ENCODE peak calls at places on chromosome 14, in nine cellular contexts. I is RWPE2; E is cardiac muscle cell; J is left lung; Y is neuronal stem cell; X is IMR-90; F is CD4-positive, CD25-positive, alpha-beta regulatory T cell; A is gastrocnemius medialis; K is lower lobe of right lung. V is an unnamed sample.
A peak's percentile ranks its signal among the peaks of the same experiment; 100 is the strongest.

GRCh38 chr14:103418508-103418818 is 33.2 kb downstream of the MARK3 start:
- DNase-seq in K (no peak), I (no peak), J (no peak), A (no peak), Y (no peak), E (peak; percentile 86), F (no peak), X (peak; percentile 87), V (no peak)

GRCh38 chr14:103144085-103144484 is 20.8 kb downstream of the TNFAIP2 start:
- DNase-seq in E (peak; percentile 51), X (peak; percentile 56), Y (no peak), J (no peak), K (no peak), F (no peak), I (no peak), A (no peak), V (no peak)

GRCh38 chr14:29085546-29085945 is 319.0 kb downstream of the FOXG1 start:
- DNase-seq in I (no peak), A (no peak), K (no peak), Y (peak; percentile 14), J (no peak), X (peak; percentile 5), F (no peak), E (peak; percentile 14), V (no peak)

GRCh38 chr14:49940805-49941421 is 48.0 kb downstream of the ARF6 start:
- DNase-seq in X (peak; percentile 64), F (no peak), A (no peak), K (no peak), J (no peak), E (peak; percentile 55), I (no peak), Y (no peak), V (no peak)

GRCh38 chr14:51847489-51847796 is 13.0 kb upstream of the GNG2 start:
- DNase-seq in J (no peak), F (no peak), I (no peak), Y (no peak), X (no peak), E (no peak), K (no peak), A (no peak), V (no peak)

GRCh38 chr14:58574623-58575022 is 63.1 kb upstream of the DACT1 start:
- DNase-seq in J (no peak), A (no peak), I (no peak), Y (no peak), F (no peak), E (peak; percentile 24), X (no peak), K (no peak), V (no peak)

GRCh38 chr14:76761849-76762616 is 765 bp downstream of the VASH1 start:
- DNase-seq in Y (no peak), J (no peak), F (no peak), E (no peak), I (peak; percentile 57), X (no peak), K (no peak), A (no peak), V (no peak)

GRCh38 chr14:69670093-69670492 is 58.7 kb downstream of the SUSD6 start:
- DNase-seq in J (no peak), F (no peak), I (no peak), Y (no peak), K (no peak), E (no peak), A (no peak), X (no peak), V (no peak)

GRCh38 chr14:69708586-69709169 is 58.3 kb upstream of the SRSF5 start:
- DNase-seq in Y (peak; percentile 51), A (no peak), X (no peak), K (no peak), F (no peak), E (no peak), I (no peak), J (no peak), V (no peak)

GRCh38 chr14:100066984-100067383 is 1.8 kb downstream of the EVL start:
- DNase-seq in I (no peak), X (no peak), A (no peak), E (no peak), F (no peak), Y (no peak), K (no peak), J (no peak), V (no peak)

GRCh38 chr14:77025744-77026165 is 2.8 kb downstream of the IRF2BPL start:
- DNase-seq in E (no peak), Y (no peak), A (no peak), X (no peak), F (no peak), I (no peak), K (no peak), J (no peak), V (peak; percentile 41)

GRCh38 chr14:92963301-92964123 is 40.6 kb downstream of the CHGA start:
- DNase-seq in K (peak; percentile 42), Y (no peak), F (no peak), I (no peak), E (no peak), X (no peak), J (no peak), A (no peak), V (peak; percentile 7)

GRCh38 chr14:92962831-92963095 is 39.8 kb downstream of the CHGA start:
- DNase-seq in A (no peak), F (no peak), J (no peak), K (peak; percentile 28), I (no peak), X (no peak), Y (no peak), E (no peak), V (no peak)

GRCh38 chr14:92961567-92961855 is 38.6 kb downstream of the CHGA start:
- DNase-seq in F (no peak), X (no peak), E (no peak), I (no peak), A (no peak), K (no peak), Y (no peak), J (no peak), V (peak; percentile 25)

GRCh38 chr14:92962031-92962830 is 39.3 kb downstream of the CHGA start:
- DNase-seq in X (no peak), F (no peak), E (no peak), A (no peak), K (peak; percentile 13), I (no peak), J (no peak), Y (no peak), V (peak; percentile 26)

DNA sequence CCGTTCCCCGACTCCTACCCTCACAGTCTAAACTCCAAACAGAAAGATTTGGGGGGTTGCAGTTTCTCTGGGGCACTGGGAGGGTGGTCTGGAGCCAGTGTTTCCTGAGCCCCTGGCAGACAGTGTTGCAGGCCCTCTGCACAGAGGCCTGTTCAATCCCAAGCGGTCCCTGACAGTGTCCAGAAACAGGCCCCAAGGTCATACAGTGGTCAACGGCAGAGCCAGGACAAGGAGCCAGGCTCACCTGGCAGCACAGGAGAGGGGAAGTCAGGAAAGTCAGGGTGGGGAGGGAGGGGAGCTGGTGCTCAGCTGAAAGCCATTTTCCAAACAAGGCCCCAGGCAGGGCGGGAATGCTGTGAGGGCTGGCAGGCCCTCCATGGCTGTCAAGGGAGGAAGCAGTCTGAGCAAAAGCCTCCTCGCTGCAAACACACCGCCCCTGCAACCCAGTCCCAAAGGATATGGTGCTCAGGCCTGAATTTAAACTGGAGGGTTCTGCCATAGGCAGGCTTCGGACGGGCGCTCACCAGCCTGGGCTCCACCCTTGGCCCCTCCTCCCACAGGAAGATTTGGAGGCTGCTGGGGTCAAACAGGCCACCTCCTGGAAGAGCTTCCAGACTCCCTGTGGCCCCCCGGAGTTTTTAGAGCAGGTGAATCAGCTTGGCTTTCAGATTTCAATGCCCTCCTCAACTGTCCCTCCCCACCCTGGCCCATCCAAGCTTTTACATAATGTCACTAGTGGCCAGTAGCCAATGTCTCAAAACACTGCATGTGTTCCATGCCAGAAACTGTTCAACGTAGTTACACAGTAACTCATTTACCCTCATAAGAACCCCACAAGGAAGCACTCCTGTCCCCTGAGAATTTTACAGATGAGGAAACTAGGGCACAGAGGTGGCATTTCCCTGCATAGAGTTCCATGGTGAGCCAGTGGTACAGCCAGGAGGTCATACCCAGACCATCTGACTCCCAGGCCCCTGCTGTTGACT is 41.5 kb downstream of the CHGA start:
- DNase-seq in F (no peak), X (no peak), K (no peak), A (no peak), I (no peak), E (no peak), Y (no peak), J (no peak), V (peak; percentile 38)
- H3K27ac ChIP-seq in F (no peak overlapping the region), X (no peak overlapping the region), K (peak overlapping the region; percentile 4), A (no peak overlapping the region), I (peak overlapping the region; percentile 16), E (peak overlapping the region; percentile 58), Y (no peak overlapping the region), J (no peak overlapping the region), V (no peak overlapping the region)

DNA sequence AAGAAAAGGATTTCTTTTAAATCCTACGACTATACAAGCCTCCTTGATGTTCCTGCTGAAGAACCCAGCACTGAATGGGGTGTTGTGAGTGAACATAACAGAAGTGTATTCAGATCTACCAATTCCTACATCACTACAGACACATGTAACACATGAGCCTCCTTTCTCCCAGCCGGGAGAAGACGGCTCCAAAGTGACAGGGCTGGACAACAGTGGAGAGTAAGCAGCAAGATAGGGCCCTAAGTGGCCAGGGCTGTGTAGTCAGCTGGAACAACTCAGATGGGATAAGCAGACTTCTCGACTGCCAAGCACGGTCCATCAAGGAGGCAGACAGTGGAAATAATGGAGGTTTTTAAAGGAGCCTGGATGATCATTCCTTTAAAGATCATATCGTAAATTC is 73.5 kb downstream of the TTC7B start:
- DNase-seq in F (no peak), I (no peak), K (no peak), J (no peak), A (no peak), Y (no peak), E (no peak), X (no peak), V (no peak)
- H3K27ac ChIP-seq in F (no peak overlapping the region), I (no peak overlapping the region), K (no peak overlapping the region), J (no peak overlapping the region), A (peak overlapping the region; percentile 97), Y (no peak overlapping the region), E (no peak overlapping the region), X (no peak overlapping the region), V (peak overlapping the region; percentile 63)

DNA sequence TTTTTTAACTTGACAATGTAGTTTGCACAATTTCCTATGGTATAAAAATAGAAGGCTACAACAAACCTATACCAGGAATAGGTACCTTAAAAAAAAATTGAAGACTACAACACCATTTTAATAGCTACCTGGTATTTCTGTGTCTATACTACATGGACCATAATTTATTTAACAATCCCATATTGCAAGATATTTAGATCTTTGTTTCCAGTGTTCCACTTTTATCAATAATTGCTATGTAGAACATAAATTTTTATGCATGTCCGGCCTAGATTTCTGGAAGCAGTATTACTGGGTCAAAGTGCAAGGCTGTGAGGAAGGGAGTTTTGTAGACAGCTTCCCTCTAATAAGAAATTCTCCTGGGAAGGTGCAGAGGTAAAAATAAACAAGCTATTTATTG is 4.1 kb upstream of the DCAF11 start:
- DNase-seq in X (no peak), F (no peak), A (no peak), K (no peak), I (no peak), E (no peak), Y (no peak), J (no peak), V (no peak)
- H3K27ac ChIP-seq in X (no peak overlapping the region), F (no peak overlapping the region), A (no peak overlapping the region), K (no peak overlapping the region), I (peak overlapping the region; percentile 11), E (no peak overlapping the region), Y (no peak overlapping the region), J (no peak overlapping the region), V (no peak overlapping the region)

DNA sequence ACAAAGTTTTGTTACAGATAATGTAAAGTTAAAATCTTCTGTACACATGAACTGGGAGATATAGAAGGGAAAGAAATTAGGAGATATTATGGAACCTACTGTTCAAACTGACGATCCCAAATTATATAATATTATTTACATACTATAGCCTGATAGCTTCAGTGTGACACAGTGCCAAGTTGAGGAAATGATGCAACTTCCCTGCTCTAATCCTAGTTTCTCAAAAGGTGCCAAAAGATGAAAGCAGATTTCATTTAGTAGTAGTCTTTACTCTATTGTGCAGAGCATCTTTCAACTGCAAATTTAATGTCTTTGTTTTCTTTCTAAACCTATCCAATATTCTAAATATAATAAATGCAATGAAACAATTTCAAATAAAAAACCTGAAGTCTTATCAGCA is 46.9 kb downstream of the COCH start:
- DNase-seq in I (no peak), F (no peak), X (peak; percentile 28), K (no peak), E (peak; percentile 53), Y (no peak), J (no peak), A (no peak), V (no peak)
- H3K27ac ChIP-seq in I (no peak overlapping the region), F (no peak overlapping the region), X (no peak overlapping the region), K (no peak overlapping the region), E (no peak overlapping the region), Y (no peak overlapping the region), J (no peak overlapping the region), A (no peak overlapping the region), V (no peak overlapping the region)

V was measured in psoas muscle.